ENCODE peak calls at places on chromosomes 7 and 10, in five cellular contexts. W is adrenal gland; J is aorta; G is kidney; L is effector memory CD4-positive, alpha-beta T cell. D is an unnamed sample.

GRCh38 chr10:43124574-43125273 is 13.5 kb upstream of the CSGALNACT2 start:
- DNase-seq in L (no peak), G (peak), W (peak), J (peak), D (no peak)

GRCh38 chr10:102705531-102705930 is 8.7 kb downstream of the ARL3 start:
- DNase-seq in G (no peak), W (no peak), J (no peak), L (no peak), D (no peak)

GRCh38 chr7:71925663-71926062 is 486.5 kb downstream of the CALN1 start:
- DNase-seq in L (no peak), W (no peak), J (no peak), G (no peak), D (no peak)

GRCh38 chr7:17304926-17305325 is 6.5 kb downstream of the AHR start:
- DNase-seq in W (peak), G (no peak), L (no peak), J (no peak), D (no peak)

GRCh38 chr7:142878315-142878714 is 7.2 kb downstream of the TRPV6 start:
- DNase-seq in G (no peak), L (no peak), J (peak), W (no peak), D (no peak)

GRCh38 chr10:114499630-114500190 is 95.4 kb upstream of the AFAP1L2 start:
- DNase-seq in G (no peak), W (no peak), L (peak), J (no peak), D (no peak)

GRCh38 chr10:87861566-87861952 is 1.8 kb downstream of the KLLN start:
- DNase-seq in W (peak), L (peak), J (peak), G (peak), D (no peak)

GRCh38 chr7:157977306-157977705 is 610.3 kb downstream of the PTPRN2 start:
- DNase-seq in W (no peak), G (peak), J (no peak), L (no peak), D (no peak)

GRCh38 chr10:61100882-61101281 is 156.9 kb upstream of the RHOBTB1 start:
- DNase-seq in W (no peak), J (no peak), L (no peak), G (peak), D (no peak)

GRCh38 chr7:74231232-74231590 is 21.4 kb downstream of the LAT2 start:
- DNase-seq in G (no peak), W (no peak), L (no peak), J (no peak), D (no peak)

GRCh38 chr7:98719396-98719795 is 102.3 kb downstream of the NPTX2 start:
- DNase-seq in G (no peak), J (no peak), L (no peak), W (no peak), D (no peak)

GRCh38 chr10:12444981-12445700 is 95.8 kb downstream of the CAMK1D start:
- DNase-seq in L (no peak), W (no peak), J (no peak), G (no peak), D (no peak)

GRCh38 chr10:124049484-124049883 is 43.9 kb downstream of the CHST15 start:
- DNase-seq in G (peak), W (no peak), J (peak), L (no peak), D (peak)

GRCh38 chr7:29552392-29552791 is 11.2 kb upstream of the PRR15 start:
- DNase-seq in J (no peak), W (no peak), L (no peak), G (no peak), D (no peak)

GRCh38 chr10:89869757-89870156 is 168.4 kb downstream of the KIF20B start:
- DNase-seq in L (no peak), W (no peak), J (no peak), G (no peak), D (no peak)

GRCh38 chr10:48776528-48776927 is 91.9 kb downstream of the WDFY4 start:
- DNase-seq in W (no peak), J (no peak), L (no peak), G (no peak), D (no peak)

GRCh38 chr7:33922820-33923219 is 17.5 kb downstream of the BMPER start:
- DNase-seq in W (no peak), J (no peak), G (no peak), L (no peak), D (no peak)

GRCh38 chr10:3850999-3851937 is 66.3 kb upstream of the KLF6 start:
- DNase-seq in L (no peak), J (no peak), G (no peak), W (no peak), D (no peak)

GRCh38 chr10:26448706-26449435 is 10.7 kb downstream of the APBB1IP start:
- DNase-seq in J (no peak), G (no peak), L (peak), W (no peak), D (no peak)

GRCh38 chr7:83155407-83155806 is 7.3 kb downstream of the PCLO start:
- DNase-seq in W (no peak), J (no peak), G (no peak), L (no peak), D (no peak)

GRCh38 chr7:102146989-102147388 is 139.7 kb upstream of the SH2B2 start:
- DNase-seq in W (peak), G (no peak), L (no peak), J (no peak), D (no peak)

GRCh38 chr10:14240253-14241189 is 90.2 kb downstream of the FRMD4A start:
- DNase-seq in L (no peak), G (no peak), J (no peak), W (no peak), D (no peak)

GRCh38 chr10:33336606-33337334 is 2.3 kb upstream of the NRP1 start:
- DNase-seq in L (no peak), W (peak), J (peak), G (peak), D (no peak)

GRCh38 chr7:13908667-13909382 is 80.6 kb downstream of the ETV1 start:
- DNase-seq in J (no peak), W (no peak), G (no peak), L (no peak), D (no peak)

GRCh38 chr7:140230517-140230861 is 53.7 kb upstream of the KDM7A start:
- DNase-seq in G (peak), L (peak), W (peak), J (peak), D (no peak)

GRCh38 chr7:3003936-3004335 is 39.7 kb downstream of the CARD11 start:
- DNase-seq in G (peak), W (no peak), L (no peak), J (no peak), D (no peak)

GRCh38 chr10:70126700-70127395 is 5.8 kb downstream of the AIFM2 start:
- DNase-seq in L (no peak), J (peak), W (no peak), G (no peak), D (no peak)

GRCh38 chr7:5692845-5693278 is 88.6 kb downstream of the RNF216 start:
- DNase-seq in G (no peak), J (no peak), L (no peak), W (no peak), D (no peak)

DNA sequence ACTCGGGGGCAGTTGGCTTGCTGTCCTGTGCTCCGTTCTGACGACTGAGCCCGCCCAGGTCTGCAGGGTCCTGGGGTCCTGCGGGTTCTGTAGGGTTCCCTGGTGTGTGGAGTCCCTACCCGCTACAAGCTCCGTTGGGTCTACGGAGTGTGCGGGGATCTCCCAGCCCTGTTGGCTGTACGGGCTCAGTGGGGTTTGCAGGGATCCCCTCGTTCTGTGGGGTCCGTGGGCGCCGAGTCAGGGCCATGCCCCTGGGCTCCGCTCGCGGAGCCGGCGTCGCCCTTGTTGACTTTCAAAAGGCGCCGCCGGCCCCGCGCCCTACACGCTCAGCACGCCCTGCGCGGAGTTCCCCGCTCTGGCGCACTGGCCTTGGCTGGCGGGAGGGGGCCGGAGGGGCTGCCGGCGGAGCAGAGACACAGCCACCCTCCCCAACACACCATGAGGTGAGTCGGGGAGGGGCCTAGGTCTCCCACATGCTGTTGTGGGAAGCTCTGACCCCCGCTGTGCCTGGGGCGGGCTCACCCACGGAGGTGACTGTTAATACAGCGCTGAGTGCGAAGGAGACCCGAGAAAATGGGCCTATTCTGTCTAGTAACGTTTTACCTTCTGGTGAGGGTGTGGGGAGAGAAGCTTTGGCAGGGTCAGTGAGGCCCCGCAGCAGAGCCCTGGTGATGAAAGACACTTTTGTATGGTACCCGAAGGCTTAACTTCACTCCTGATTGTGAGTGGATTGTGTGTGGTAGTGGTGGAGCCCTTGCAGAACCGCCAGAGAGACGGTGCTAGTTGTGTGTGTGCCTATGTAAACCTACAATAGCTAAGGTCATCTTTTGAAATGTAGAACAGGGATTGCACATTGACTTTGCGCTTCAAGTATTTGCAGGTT is 8.1 kb downstream of the TASOR2 start:
- DNase-seq in J (peak), W (peak), L (peak), G (peak), D (no peak)
- H3K27ac ChIP-seq in J (no peak), W (peak), L (no peak), G (peak), D (no peak)

GRCh38 chr7:26646666-26647065 is 217.7 kb downstream of the SKAP2 start:
- DNase-seq in G (no peak), J (no peak), W (no peak), L (no peak), D (no peak)

GRCh38 chr7:26650081-26650480 is 214.3 kb downstream of the SKAP2 start:
- DNase-seq in G (no peak), J (no peak), L (no peak), W (no peak), D (no peak)

GRCh38 chr7:26645126-26645525 is 219.3 kb downstream of the SKAP2 start:
- DNase-seq in W (no peak), G (no peak), L (no peak), J (no peak), D (no peak)

GRCh38 chr7:26649388-26649787 is 215.0 kb downstream of the SKAP2 start:
- DNase-seq in W (no peak), G (no peak), J (no peak), L (no peak), D (no peak)

GRCh38 chr7:26648429-26649015 is 215.9 kb downstream of the SKAP2 start:
- DNase-seq in J (no peak), L (no peak), G (no peak), W (no peak), D (no peak)
- H3K27ac ChIP-seq in J (no peak), L (no peak), G (no peak), W (no peak), D (no peak)

GRCh38 chr10:110074986-110075664 is 67.3 kb downstream of the ADD3 start:
- DNase-seq in L (no peak), G (no peak), J (no peak), W (no peak), D (no peak)
- H3K27ac ChIP-seq in L (no peak), G (no peak), J (no peak), W (no peak), D (peak)

DNA sequence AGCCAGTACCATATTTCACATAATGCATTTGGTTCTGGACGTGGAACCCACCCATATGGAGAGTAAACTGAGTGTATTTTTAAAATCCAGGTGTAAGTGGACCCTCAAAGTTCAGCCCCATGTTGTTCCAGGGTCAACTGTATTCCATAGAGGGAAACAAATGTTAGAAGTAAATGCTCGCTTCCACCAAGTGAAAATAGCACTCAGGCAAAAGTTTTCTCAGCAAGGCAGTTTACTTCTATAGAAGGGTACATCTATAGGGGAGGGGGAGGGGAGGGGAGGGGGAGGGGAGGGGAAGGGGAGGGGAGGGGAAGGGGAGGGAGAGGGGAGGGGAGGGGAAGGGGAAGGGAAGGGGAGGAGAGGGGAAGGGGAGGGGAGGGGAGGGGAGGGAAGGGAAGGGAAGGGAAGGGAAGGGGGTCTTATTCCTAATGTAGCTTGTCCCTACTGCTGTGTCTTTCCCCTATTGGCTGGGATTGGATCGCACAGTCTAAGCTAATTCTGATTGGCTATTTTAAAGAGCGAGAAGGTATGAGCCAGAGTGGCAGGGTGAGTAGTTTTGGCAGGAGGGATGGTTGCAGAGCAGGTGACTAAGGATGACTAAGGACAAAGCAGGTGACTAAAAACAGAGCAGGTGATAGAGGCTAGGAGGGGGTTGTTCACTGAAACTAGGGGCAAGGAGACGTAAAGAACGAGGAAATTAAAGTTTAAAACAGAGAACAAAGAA is 29.1 kb downstream of the GARIN1A start:
- DNase-seq in G (no peak), J (no peak), L (no peak), W (no peak), D (no peak)
- H3K27ac ChIP-seq in G (no peak), J (no peak), L (no peak), W (no peak), D (no peak)

GRCh38 chr7:42753322-42753721 is 158.5 kb downstream of the C7orf25 start:
- DNase-seq in L (no peak), W (no peak), G (no peak), J (no peak), D (no peak)
- H3K27ac ChIP-seq in L (no peak), W (no peak), G (no peak), J (no peak), D (peak)

DNA sequence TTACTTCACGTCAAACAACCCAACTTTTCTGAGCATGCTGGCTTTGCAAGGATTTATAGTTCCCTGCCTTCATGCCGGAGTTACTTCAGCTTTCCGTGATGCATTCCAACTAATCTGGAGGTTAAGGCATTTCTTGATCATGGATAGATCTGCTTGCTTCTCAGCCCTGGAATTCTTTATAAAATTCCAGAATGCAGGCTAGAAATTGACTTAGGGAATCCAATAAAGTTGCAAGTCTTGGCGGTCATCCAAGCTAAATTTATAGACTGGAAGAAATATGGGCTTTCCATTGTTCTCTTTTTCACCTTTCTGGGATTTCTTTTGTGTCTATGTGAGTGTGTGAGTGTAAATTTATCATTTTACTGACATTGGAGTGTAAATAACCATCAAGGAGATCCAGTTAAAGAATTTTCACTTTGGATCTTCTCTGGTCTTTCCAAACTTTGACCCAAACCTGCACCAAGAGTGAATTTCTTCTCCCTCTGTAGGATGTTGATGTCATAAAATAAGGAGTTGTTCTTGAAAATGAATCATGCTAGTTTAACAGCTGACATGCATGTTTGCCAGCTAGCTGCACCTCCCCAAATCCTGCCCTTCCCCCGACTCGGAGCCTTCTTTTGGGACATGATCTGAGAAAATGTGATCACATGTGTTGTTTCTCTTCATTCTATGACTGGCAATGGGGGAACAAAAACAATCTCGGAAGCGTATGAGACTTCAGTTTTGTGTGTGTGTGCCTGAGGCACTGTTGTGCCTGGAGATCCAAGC is 288.9 kb downstream of the TWIST1 start:
- DNase-seq in W (no peak), L (no peak), J (no peak), G (no peak), D (no peak)
- H3K27ac ChIP-seq in W (no peak), L (no peak), J (no peak), G (no peak), D (no peak)

GRCh38 chr10:72250666-72251065 is 23.1 kb upstream of the DDIT4 start:
- DNase-seq in J (peak), G (peak), L (no peak), W (no peak), D (no peak)
- H3K27ac ChIP-seq in J (no peak), G (peak), L (peak), W (no peak), D (peak)

GRCh38 chr7:26704786-26705185 is 159.6 kb downstream of the SKAP2 start:
- DNase-seq in G (no peak), L (no peak), W (no peak), J (no peak), D (no peak)
- H3K27ac ChIP-seq in G (no peak), L (no peak), W (no peak), J (no peak), D (no peak)